ENCODE peak calls at places on chromosomes 16 and 17, in five cellular contexts. K is dorsolateral prefrontal cortex; Q is LHCN-M2; D is stimulated activated CD4-positive, alpha-beta T cell treated with anti-CD3 and anti-CD28 coated beads, Interleukin-1b, Interleukin-23, amount 100 ng/mL, for 24 hours; U is A172. L is an unnamed sample.

GRCh38 chr16:58038219-58038641 is 12.7 kb downstream of the MMP15 start:
- DNase-seq in K (no peak), Q (no peak), D (no peak), U (no peak), L (no peak)

GRCh38 chr17:70896843-70897242 is 727.5 kb downstream of the KCNJ2 start:
- DNase-seq in K (no peak), Q (peak), D (no peak), U (peak), L (no peak)

GRCh38 chr17:30590086-30590485 is 112.9 kb downstream of the GOSR1 start:
- DNase-seq in K (no peak), Q (no peak), D (no peak), U (no peak), L (no peak)

GRCh38 chr16:56950881-56951771 is 10.6 kb upstream of the CETP start:
- DNase-seq in K (no peak), Q (peak), D (peak), U (peak), L (peak)

GRCh38 chr16:57834936-57835335 is 32.6 kb upstream of the KIFC3 start:
- DNase-seq in K (no peak), Q (no peak), D (no peak), U (peak), L (no peak)

GRCh38 chr16:64381979-64382378 is 739.9 kb downstream of the CDH11 start:
- DNase-seq in K (no peak), Q (no peak), D (no peak), U (no peak), L (no peak)

GRCh38 chr17:42183741-42184711 is 1.2 kb downstream of the HCRT start:
- DNase-seq in K (peak), Q (peak), D (peak), U (no peak), L (no peak)

GRCh38 chr16:56988948-56989945 is at the start of gene NLRC5:
- DNase-seq in K (peak), Q (peak), D (peak), U (peak), L (peak)

GRCh38 chr16:9818702-9819101 is 363.5 kb downstream of the GRIN2A start:
- DNase-seq in K (no peak), Q (no peak), D (no peak), U (no peak), L (no peak)

GRCh38 chr17:43468746-43469544 is 14.8 kb upstream of the DHX8 start:
- DNase-seq in K (no peak), Q (peak), D (no peak), U (peak), L (peak)

GRCh38 chr17:59565959-59566324 is 532 bp downstream of the DHX40 start:
- DNase-seq in K (peak), Q (peak), D (peak), U (peak), L (peak)

GRCh38 chr16:51465026-51465425 is 314.0 kb upstream of the SALL1 start:
- DNase-seq in K (no peak), Q (peak), D (no peak), U (peak), L (peak)

GRCh38 chr17:35002876-35003551 is 22.7 kb downstream of the LIG3 start:
- DNase-seq in K (no peak), Q (no peak), D (no peak), U (peak), L (no peak)

GRCh38 chr17:32656851-32657250 is 170.1 kb downstream of the CDK5R1 start:
- DNase-seq in K (no peak), Q (no peak), D (no peak), U (no peak), L (no peak)

GRCh38 chr17:71869293-71869692 is 251.5 kb upstream of the SOX9 start:
- DNase-seq in K (no peak), Q (no peak), D (no peak), U (no peak), L (no peak)